ENCODE peak calls at places on chromosomes 1 and 21, in four cellular contexts. One of them, this sample, is unnamed.

GRCh38 chr1:229273507-229274232 is 2.8 kb downstream of the RAB4A start:
- DNase-seq in K562: no peak
- DNase-seq in WTC11: no peak
- DNase-seq in GM12878: no peak
- DNase-seq in this sample: peak; percentile 99

GRCh38 chr1:248817065-248817464 is 8.7 kb downstream of the SH3BP5L start:
- DNase-seq in K562: no peak
- DNase-seq in WTC11: no peak
- DNase-seq in GM12878: no peak
- DNase-seq in this sample: no peak

GRCh38 chr21:27379381-27379780 is 412.5 kb upstream of the ADAMTS5 start:
- DNase-seq in K562: no peak
- DNase-seq in WTC11: no peak
- DNase-seq in GM12878: no peak
- DNase-seq in this sample: no peak

GRCh38 chr1:108828074-108828961 is 28.6 kb downstream of the AKNAD1 start:
- DNase-seq in K562: peak; percentile 90
- DNase-seq in WTC11: peak; percentile 69
- DNase-seq in GM12878: peak; percentile 15
- DNase-seq in this sample: peak; percentile 67

GRCh38 chr1:89310505-89310904 is 37.8 kb upstream of the GBP5 start:
- DNase-seq in K562: no peak
- DNase-seq in WTC11: no peak
- DNase-seq in GM12878: peak; percentile 15
- DNase-seq in this sample: no peak

GRCh38 chr1:22826630-22827580 is 116.3 kb downstream of the EPHB2 start:
- DNase-seq in K562: no peak
- DNase-seq in WTC11: peak; percentile 45
- DNase-seq in GM12878: no peak
- DNase-seq in this sample: no peak

GRCh38 chr1:230632273-230632873 is 9.9 kb upstream of the COG2 start:
- DNase-seq in K562: peak; percentile 47
- DNase-seq in WTC11: no peak
- DNase-seq in GM12878: no peak
- DNase-seq in this sample: peak; percentile 63

GRCh38 chr1:10380594-10381275 is 18.1 kb upstream of the PGD start:
- DNase-seq in K562: no peak
- DNase-seq in WTC11: no peak
- DNase-seq in GM12878: no peak
- DNase-seq in this sample: peak; percentile 30

GRCh38 chr21:45704311-45705108 is 61.0 kb downstream of the PCBP3 start:
- DNase-seq in K562: no peak
- DNase-seq in WTC11: no peak
- DNase-seq in GM12878: no peak
- DNase-seq in this sample: no peak

GRCh38 chr21:23601549-23601948 is 2005.7 kb downstream of the MRPL39 start:
- DNase-seq in K562: no peak
- DNase-seq in WTC11: no peak
- DNase-seq in GM12878: no peak
- DNase-seq in this sample: no peak

GRCh38 chr1:99659755-99660210 is 13.9 kb downstream of the PALMD start:
- DNase-seq in K562: no peak
- DNase-seq in WTC11: no peak
- DNase-seq in GM12878: no peak
- DNase-seq in this sample: no peak

GRCh38 chr1:204418174-204419063 is 6.8 kb upstream of the PPP1R15B start:
- DNase-seq in K562: peak; percentile 29
- DNase-seq in WTC11: no peak
- DNase-seq in GM12878: no peak
- DNase-seq in this sample: no peak

GRCh38 chr1:932776-933602 is 9.3 kb downstream of the SAMD11 start:
- DNase-seq in K562: no peak
- DNase-seq in WTC11: no peak
- DNase-seq in GM12878: no peak
- DNase-seq in this sample: no peak

GRCh38 chr1:179881642-179882252 is 338 bp upstream of the TOR1AIP1 start:
- DNase-seq in K562: peak; percentile 88
- DNase-seq in WTC11: no peak
- DNase-seq in GM12878: no peak
- DNase-seq in this sample: peak; percentile 70

GRCh38 chr1:98557808-98558390 is 103.6 kb upstream of the SNX7 start:
- DNase-seq in K562: no peak
- DNase-seq in WTC11: no peak
- DNase-seq in GM12878: no peak
- DNase-seq in this sample: no peak

GRCh38 chr1:77316006-77316405 is 34.2 kb downstream of the AK5 start:
- DNase-seq in K562: no peak
- DNase-seq in WTC11: no peak
- DNase-seq in GM12878: no peak
- DNase-seq in this sample: no peak

GRCh38 chr1:42380617-42381423 is at the start of gene RIMKLA:
- DNase-seq in K562: peak; percentile 28
- DNase-seq in WTC11: peak; percentile 70
- DNase-seq in GM12878: no peak
- DNase-seq in this sample: peak; percentile 25

GRCh38 chr21:34834307-34834706 is 165.5 kb downstream of the CLIC6 start:
- DNase-seq in K562: no peak
- DNase-seq in WTC11: no peak
- DNase-seq in GM12878: no peak
- DNase-seq in this sample: no peak

GRCh38 chr1:150577557-150578277 is 1.7 kb downstream of the MCL1 start:
- DNase-seq in K562: no peak
- DNase-seq in WTC11: no peak
- DNase-seq in GM12878: no peak
- DNase-seq in this sample: no peak

GRCh38 chr1:111214086-111214801 is 13.3 kb upstream of the CHI3L2 start:
- DNase-seq in K562: peak; percentile 23
- DNase-seq in WTC11: no peak
- DNase-seq in GM12878: peak; percentile 81
- DNase-seq in this sample: no peak

GRCh38 chr1:46160212-46160611 is 14.7 kb upstream of the TSPAN1 start:
- DNase-seq in K562: no peak
- DNase-seq in WTC11: no peak
- DNase-seq in GM12878: no peak
- DNase-seq in this sample: no peak

GRCh38 chr1:205955499-205955898 is 12.2 kb upstream of the SLC26A9 start:
- DNase-seq in K562: no peak
- DNase-seq in WTC11: no peak
- DNase-seq in GM12878: no peak
- DNase-seq in this sample: no peak
- TF ChIP-seq CBFB in K562: no peak
- TF ChIP-seq CBFB in WTC11: no peak
- TF ChIP-seq CBFB in GM12878: no peak
- TF ChIP-seq CBFB in this sample: no peak

GRCh38 chr21:32377991-32378390 is 14.8 kb downstream of the URB1 start:
- DNase-seq in K562: no peak
- DNase-seq in WTC11: no peak
- DNase-seq in GM12878: no peak
- DNase-seq in this sample: no peak
- TF ChIP-seq CBFB in K562: no peak
- TF ChIP-seq CBFB in WTC11: no peak
- TF ChIP-seq CBFB in GM12878: no peak
- TF ChIP-seq CBFB in this sample: no peak

GRCh38 chr1:245650441-245650840 is 495.7 kb downstream of the KIF26B start:
- DNase-seq in K562: no peak
- DNase-seq in WTC11: no peak
- DNase-seq in GM12878: no peak
- DNase-seq in this sample: no peak
- TF ChIP-seq CBFB in K562: no peak
- TF ChIP-seq CBFB in WTC11: no peak
- TF ChIP-seq CBFB in GM12878: no peak
- TF ChIP-seq CBFB in this sample: no peak

DNA sequence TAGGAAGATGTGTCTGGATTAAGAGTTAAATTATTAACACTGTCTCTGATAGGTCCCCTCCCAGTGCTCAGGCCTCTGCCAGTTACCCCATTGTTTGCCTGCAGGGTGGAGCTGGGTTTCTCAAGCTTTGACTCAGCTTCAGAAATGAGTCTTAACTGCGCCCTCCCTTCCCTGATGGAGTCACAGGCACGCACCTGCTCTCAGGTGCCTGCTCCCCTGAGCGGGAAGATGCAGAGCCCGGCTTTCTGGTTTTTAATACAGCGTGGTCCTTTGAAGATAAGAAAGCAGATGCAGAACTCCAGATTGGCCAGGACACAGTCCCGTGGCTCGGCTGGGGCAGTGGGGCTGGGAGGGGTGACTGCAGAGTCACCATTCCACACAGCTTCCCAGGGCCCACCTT is 3.2 kb upstream of the SPRR4 start:
- DNase-seq in K562: no peak
- DNase-seq in WTC11: no peak
- DNase-seq in GM12878: no peak
- DNase-seq in this sample: no peak
- TF ChIP-seq CBFB in K562: no peak
- TF ChIP-seq CBFB in WTC11: no peak
- TF ChIP-seq CBFB in GM12878: no peak
- TF ChIP-seq CBFB in this sample: no peak

GRCh38 chr1:58340156-58340555 is 206.4 kb downstream of the OMA1 start:
- DNase-seq in K562: no peak
- DNase-seq in WTC11: no peak
- DNase-seq in GM12878: no peak
- DNase-seq in this sample: no peak
- TF ChIP-seq CBFB in K562: no peak
- TF ChIP-seq CBFB in WTC11: no peak
- TF ChIP-seq CBFB in GM12878: no peak
- TF ChIP-seq CBFB in this sample: no peak

DNA sequence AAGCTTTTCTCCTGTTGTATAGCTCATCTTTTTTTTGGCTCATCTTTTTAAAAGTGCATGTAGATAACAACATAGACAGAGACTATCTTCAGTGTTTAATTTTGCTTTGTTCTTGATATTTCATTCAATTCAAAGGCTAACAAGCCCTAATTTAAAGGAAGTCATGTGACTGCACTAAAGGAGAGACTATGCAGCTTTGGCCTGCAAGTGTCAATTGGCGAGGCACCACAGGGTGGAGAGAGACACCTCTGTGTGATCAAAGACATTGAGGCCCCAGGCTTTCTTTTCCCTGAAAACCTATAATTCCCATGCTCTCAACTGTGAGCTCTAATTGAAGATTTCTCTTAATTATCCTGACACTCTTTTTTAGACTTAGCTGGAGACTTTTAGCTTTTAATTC is 53.6 kb downstream of the CHODL start:
- DNase-seq in K562: no peak
- DNase-seq in WTC11: peak; percentile 38
- DNase-seq in GM12878: no peak
- DNase-seq in this sample: no peak
- TF ChIP-seq CBFB in K562: no peak
- TF ChIP-seq CBFB in WTC11: no peak
- TF ChIP-seq CBFB in GM12878: no peak
- TF ChIP-seq CBFB in this sample: no peak

GRCh38 chr1:6124746-6125365 is 55.3 kb downstream of the CHD5 start:
- DNase-seq in K562: no peak
- DNase-seq in WTC11: peak; percentile 7
- DNase-seq in GM12878: no peak
- DNase-seq in this sample: no peak
- TF ChIP-seq CBFB in K562: no peak
- TF ChIP-seq CBFB in WTC11: no peak
- TF ChIP-seq CBFB in GM12878: no peak
- TF ChIP-seq CBFB in this sample: no peak

GRCh38 chr1:201647722-201648065 is 108.8 kb downstream of the NAV1 start:
- DNase-seq in K562: no peak
- DNase-seq in WTC11: no peak
- DNase-seq in GM12878: no peak
- DNase-seq in this sample: no peak

GRCh38 chr1:201646623-201647022 is 107.7 kb downstream of the NAV1 start:
- DNase-seq in K562: no peak
- DNase-seq in WTC11: no peak
- DNase-seq in GM12878: no peak
- DNase-seq in this sample: no peak

GRCh38 chr1:201648911-201649775 is 110.2 kb downstream of the NAV1 start:
- DNase-seq in K562: peak; percentile 63
- DNase-seq in WTC11: peak; percentile 66
- DNase-seq in GM12878: no peak
- DNase-seq in this sample: no peak

GRCh38 chr1:201647094-201647493 is 108.2 kb downstream of the NAV1 start:
- DNase-seq in K562: no peak
- DNase-seq in WTC11: no peak
- DNase-seq in GM12878: no peak
- DNase-seq in this sample: no peak

GRCh38 chr1:201648066-201648910 is 109.4 kb downstream of the NAV1 start:
- DNase-seq in K562: peak; percentile 85
- DNase-seq in WTC11: peak; percentile 68
- DNase-seq in GM12878: no peak
- DNase-seq in this sample: no peak
- TF ChIP-seq CBFB in K562: no peak
- TF ChIP-seq CBFB in WTC11: peak; percentile 43
- TF ChIP-seq CBFB in GM12878: no peak
- TF ChIP-seq CBFB in this sample: no peak

GRCh38 chr1:216346521-216346920 is 76.7 kb downstream of the USH2A start:
- DNase-seq in K562: no peak
- DNase-seq in WTC11: no peak
- DNase-seq in GM12878: no peak
- DNase-seq in this sample: no peak

GRCh38 chr1:216350186-216350585 is 73.1 kb downstream of the USH2A start:
- DNase-seq in K562: no peak
- DNase-seq in WTC11: no peak
- DNase-seq in GM12878: no peak
- DNase-seq in this sample: no peak
- TF ChIP-seq CBFB in K562: no peak
- TF ChIP-seq CBFB in WTC11: no peak
- TF ChIP-seq CBFB in GM12878: no peak
- TF ChIP-seq CBFB in this sample: no peak

DNA sequence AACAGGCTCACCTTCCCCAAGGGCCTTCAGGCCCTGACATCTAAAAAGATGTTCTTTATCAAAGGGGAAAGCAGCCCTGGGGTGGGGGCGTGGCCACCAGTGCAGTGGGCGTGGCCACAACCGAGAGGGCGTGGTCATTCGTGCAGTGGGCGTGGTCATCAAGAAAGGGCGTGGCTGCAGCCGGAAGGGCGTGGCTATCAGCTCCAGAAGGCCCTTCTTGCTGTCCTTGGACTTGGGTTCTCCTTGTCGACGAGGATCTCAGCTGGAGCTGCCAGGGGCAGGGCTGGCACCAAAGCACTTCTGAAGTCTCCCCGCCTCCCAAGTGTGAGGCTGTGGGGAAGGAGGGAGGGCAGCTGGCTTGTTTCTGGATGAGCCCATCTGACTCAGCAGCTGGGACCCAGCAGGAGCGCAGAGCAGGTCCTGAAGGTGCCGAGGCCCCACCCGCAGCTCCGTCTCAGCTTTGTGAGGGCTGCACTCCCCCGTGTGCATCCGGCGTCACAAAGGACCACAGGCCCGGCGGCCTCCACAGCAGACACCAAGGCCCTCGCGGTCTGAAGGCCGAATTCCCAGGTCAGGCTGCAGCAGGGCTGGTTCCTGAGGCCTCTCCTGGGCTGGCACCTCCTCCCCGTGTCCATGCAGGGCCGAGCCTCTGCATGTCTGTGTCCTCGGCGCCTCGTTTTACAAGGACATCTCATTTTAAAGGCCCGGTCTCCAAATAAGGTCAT is 12.8 kb downstream of the PDE9A start:
- DNase-seq in K562: peak; percentile 45
- DNase-seq in WTC11: peak; percentile 53
- DNase-seq in GM12878: no peak
- DNase-seq in this sample: no peak
- TF ChIP-seq CBFB in K562: no peak
- TF ChIP-seq CBFB in WTC11: no peak
- TF ChIP-seq CBFB in GM12878: no peak
- TF ChIP-seq CBFB in this sample: no peak